ENCODE peak calls at places on chromosomes 4 and X, in five cellular contexts. A, W, X, I and P are unnamed samples. For H3K27me3, the result is how much of the 10 kb centered on the place peaks cover.

GRCh38 chr4:173769568-173769967 is 239.5 kb upstream of the HAND2 start:
- DNase-seq in A (no peak), I (no peak), W (no peak), X (no peak), P (no peak)

GRCh38 chr4:119479835-119480234 is 148.8 kb downstream of the PDE5A start:
- DNase-seq in W (no peak), X (no peak), I (no peak), A (no peak), P (no peak)

GRCh38 chrX:1464282-1465131 is 11.8 kb upstream of the ASMTL start:
- DNase-seq in A (peak), I (peak), W (no peak), X (no peak), P (no peak)

GRCh38 chrX:103656623-103657022 is 27.8 kb downstream of the TCEAL1 start:
- DNase-seq in A (no peak), W (no peak), I (no peak), X (no peak), P (no peak)

GRCh38 chrX:109270580-109271484 is 211.1 kb downstream of the GUCY2F start:
- DNase-seq in A (peak), W (no peak), X (no peak), I (peak), P (peak)

GRCh38 chr4:519203-519651 is 20.2 kb downstream of the PIGG start:
- DNase-seq in A (no peak), W (no peak), X (no peak), I (no peak), P (no peak)

GRCh38 chr4:40710484-40711269 is 39.1 kb upstream of the NSUN7 start:
- DNase-seq in X (no peak), W (no peak), I (no peak), A (peak), P (no peak)

GRCh38 chr4:86891785-86892638 is at the start of gene C4orf36:
- DNase-seq in W (peak), X (peak), I (peak), A (peak), P (peak)

GRCh38 chr4:1502501-1502886 is 96.3 kb upstream of the NKX1-1 start:
- DNase-seq in X (peak), I (no peak), W (no peak), A (no peak), P (no peak)

GRCh38 chr4:122758033-122758432 is 25.5 kb downstream of the BBS12 start:
- DNase-seq in W (no peak), X (no peak), A (no peak), I (no peak), P (no peak)

GRCh38 chr4:148203056-148203898 is 238.9 kb downstream of the NR3C2 start:
- DNase-seq in I (no peak), A (no peak), W (peak), X (no peak), P (no peak)

GRCh38 chrX:27380163-27380845 is 82.8 kb downstream of the PPP4R3C start:
- DNase-seq in A (no peak), X (no peak), I (no peak), W (no peak), P (no peak)

GRCh38 chrX:69021561-69021960 is 143.7 kb downstream of the PJA1 start:
- DNase-seq in X (no peak), I (peak), W (no peak), A (no peak), P (no peak)

GRCh38 chr4:7434766-7435150 is at the start of gene PSAPL1:
- DNase-seq in W (peak), I (peak), A (no peak), X (no peak), P (no peak)

GRCh38 chr4:77465271-77465670 is 140.3 kb upstream of the CXCL13 start:
- DNase-seq in X (no peak), A (no peak), W (no peak), I (peak), P (no peak)

GRCh38 chrX:51568586-51568985 is 50.1 kb downstream of the CENPVL3 start:
- DNase-seq in A (no peak), X (no peak), W (no peak), I (no peak), P (no peak)

GRCh38 chr4:18533262-18533775 is 511.8 kb upstream of the LCORL start:
- DNase-seq in X (no peak), I (no peak), W (no peak), A (no peak), P (no peak)

GRCh38 chr4:7460591-7460990 is 25.9 kb upstream of the PSAPL1 start:
- DNase-seq in A (no peak), W (no peak), X (no peak), I (no peak), P (no peak)

GRCh38 chrX:63434665-63435064 is 83.5 kb upstream of the SPIN4 start:
- DNase-seq in X (no peak), I (no peak), A (no peak), W (peak), P (no peak)

GRCh38 chr4:137922721-137923120 is 319.4 kb downstream of the SLC7A11 start:
- DNase-seq in A (no peak), W (no peak), I (no peak), X (no peak), P (no peak)

GRCh38 chr4:5141802-5142201 is 90.5 kb downstream of the STK32B start:
- DNase-seq in X (no peak), A (no peak), W (no peak), I (no peak), P (no peak)

GRCh38 chr4:94407846-94408245 is 43.9 kb upstream of the PDLIM5 start:
- DNase-seq in X (no peak), W (no peak), A (no peak), I (no peak), P (no peak)

GRCh38 chr4:168633474-168633873 is 136.6 kb downstream of the PALLD start:
- DNase-seq in A (no peak), X (no peak), W (no peak), I (no peak), P (no peak)

DNA sequence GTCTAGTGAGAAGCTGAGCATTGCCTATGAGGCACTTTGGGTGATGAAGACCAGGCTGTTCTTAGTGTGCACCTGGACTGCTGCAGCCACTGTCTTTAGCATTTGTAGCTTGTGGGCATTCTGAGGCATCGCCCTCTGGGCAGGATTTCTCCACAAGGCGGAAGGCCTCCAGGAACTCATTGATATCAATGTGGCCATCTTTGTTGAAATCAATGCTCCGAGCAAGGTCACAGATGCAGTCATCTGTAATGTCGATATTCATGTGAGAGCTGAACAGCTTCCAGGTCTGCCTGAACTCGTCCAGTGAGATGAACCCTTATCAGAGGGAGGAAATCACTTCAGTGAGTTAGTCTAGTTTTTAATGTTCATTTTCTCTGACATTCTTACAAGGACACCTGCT is 41.6 kb downstream of the PPEF2 start:
- DNase-seq in A (no peak), I (no peak), W (no peak), X (no peak), P (no peak)
- H3K27me3 ChIP-seq in A (under half), I (under half), W (under half), X (under half), P (under half)

GRCh38 chrX:131289527-131289926 is 421 bp upstream of the IGSF1 start:
- DNase-seq in X (no peak), I (no peak), W (no peak), A (no peak), P (no peak)
- H3K27me3 ChIP-seq in X (under half), I (under half), W (under half), A (under half), P (under half)

GRCh38 chrX:107448625-107449468 is 605 bp upstream of the FRMPD3 start:
- DNase-seq in W (peak), A (no peak), X (no peak), I (no peak), P (peak)

GRCh38 chrX:107451754-107452153 is 2.3 kb downstream of the FRMPD3 start:
- DNase-seq in W (no peak), I (no peak), A (no peak), X (no peak), P (no peak)

GRCh38 chrX:107447642-107448041 is 1.8 kb upstream of the FRMPD3 start:
- DNase-seq in X (no peak), I (no peak), A (no peak), W (no peak), P (no peak)

GRCh38 chrX:107449490-107450175 is at the start of gene FRMPD3:
- DNase-seq in A (no peak), X (no peak), W (no peak), I (no peak), P (peak)

DNA sequence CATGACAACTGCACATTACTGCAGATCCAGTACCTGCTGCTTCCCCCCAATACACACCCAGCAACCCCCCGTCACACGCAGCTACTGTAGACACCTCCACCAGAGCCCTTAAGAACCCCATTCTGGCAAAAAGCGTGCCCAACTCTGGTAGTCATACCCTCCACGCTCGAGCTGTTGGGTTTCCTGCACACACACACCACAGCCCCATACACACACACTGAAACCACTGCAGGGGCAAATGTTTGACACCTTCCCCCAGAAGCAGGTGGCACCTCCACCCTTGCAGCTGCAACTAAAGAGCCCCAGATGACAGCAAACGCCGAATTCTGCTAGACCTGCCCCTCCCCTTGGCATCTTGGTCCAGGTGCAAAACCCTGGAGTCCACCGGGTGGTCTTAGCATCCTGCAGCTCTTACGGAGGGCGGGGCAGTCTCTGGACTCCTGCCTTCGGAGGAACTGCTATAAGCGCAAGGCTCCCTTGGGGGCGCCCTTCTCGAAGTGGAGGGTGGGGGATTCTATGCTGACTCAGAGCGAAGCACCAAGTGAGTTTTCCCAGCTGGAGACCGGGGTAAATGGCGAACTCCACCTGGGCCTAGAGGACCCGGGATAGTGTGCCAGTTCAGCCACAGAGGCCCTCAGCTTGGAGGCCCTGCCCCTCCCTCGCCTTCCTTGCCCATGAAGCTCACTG is 1.5 kb downstream of the FRMPD3 start:
- DNase-seq in W (peak), A (no peak), X (no peak), I (no peak), P (peak)
- H3K27me3 ChIP-seq in W (under half), A (under half), X (under half), I (under half), P (under half)

DNA sequence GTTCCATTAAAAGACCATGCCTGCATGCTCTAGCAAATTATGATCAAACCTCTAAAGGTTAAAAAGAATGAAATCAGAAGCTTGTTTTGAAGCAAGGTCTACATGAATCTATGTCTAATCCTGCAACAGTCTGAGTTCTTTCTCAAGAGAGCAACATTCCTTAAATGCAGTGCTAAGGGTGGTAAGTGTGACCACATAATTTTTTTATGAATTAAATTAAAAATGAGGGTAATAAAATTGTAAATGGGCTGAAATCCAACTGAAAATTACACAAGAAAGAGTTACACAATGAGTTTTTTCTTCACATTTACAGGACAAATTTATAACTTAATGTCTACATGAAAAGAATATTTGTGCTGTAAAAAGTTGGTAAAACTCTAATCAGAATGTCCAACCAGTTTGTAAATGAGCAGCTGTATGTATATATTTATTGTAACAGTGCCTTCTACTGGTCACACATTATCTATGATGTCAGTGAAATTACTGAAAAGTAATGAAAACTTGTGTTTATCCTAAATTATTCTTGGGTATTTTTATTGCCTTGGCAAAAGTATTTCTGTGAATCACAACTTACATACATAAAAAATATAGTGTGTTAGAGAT is 336.3 kb upstream of the PITX2 start:
- DNase-seq in X (no peak), A (no peak), W (no peak), I (no peak), P (no peak)
- H3K27me3 ChIP-seq in X (under half), A (under half), W (under half), I (under half), P (under half)

GRCh38 chr4:112693507-112693906 is 56.6 kb downstream of the LARP7 start:
- DNase-seq in W (no peak), A (no peak), I (no peak), X (no peak), P (no peak)
- H3K27me3 ChIP-seq in W (under half), A (under half), I (under half), X (under half), P (under half)

GRCh38 chr4:3871181-3871852 is 105.1 kb downstream of the ADRA2C start:
- DNase-seq in W (peak), X (no peak), A (no peak), I (no peak), P (no peak)
- H3K27me3 ChIP-seq in W (under half), X (under half), A (under half), I (under half), P (under half)

GRCh38 chr4:8859550-8860095 is 12.0 kb downstream of the HMX1 start:
- DNase-seq in I (no peak), W (no peak), A (no peak), X (no peak), P (no peak)
- H3K27me3 ChIP-seq in I (half or more), W (half or more), A (half or more), X (under half), P (under half)

GRCh38 chrX:15475486-15475885 is 17.6 kb downstream of the PIR start:
- DNase-seq in W (no peak), A (no peak), I (no peak), X (no peak), P (no peak)

GRCh38 chrX:15471016-15471415 is 22.1 kb downstream of the PIR start:
- DNase-seq in A (peak), W (peak), X (peak), I (peak), P (no peak)

GRCh38 chrX:15472523-15472922 is 20.6 kb downstream of the PIR start:
- DNase-seq in W (no peak), X (no peak), A (no peak), I (no peak), P (no peak)

GRCh38 chrX:15474058-15474457 is 19.1 kb downstream of the PIR start:
- DNase-seq in I (no peak), W (no peak), A (no peak), X (no peak), P (no peak)

GRCh38 chrX:15475021-15475420 is 18.1 kb downstream of the PIR start:
- DNase-seq in I (no peak), X (no peak), A (no peak), W (no peak), P (no peak)
- H3K27me3 ChIP-seq in I (under half), X (under half), A (under half), W (under half), P (under half)